ENCODE peak calls at places on chromosomes 4 and X, in seven cellular contexts. X is HEK293T, S is T-helper 22 cell, T is naive B cell, K is SJCRH30, B is ascending aorta, Q is type B pancreatic cell. Y is an unnamed sample.

GRCh38 chrX:103488332-103488731 is 31.0 kb downstream of the RAB40A start:
- DNase-seq in T (no peak), S (no peak), K (peak; percentile 49), Q (no peak), X (peak; percentile 71), B (no peak), Y (no peak)

GRCh38 chr4:156609421-156609820 is 362.2 kb downstream of the PDGFC start:
- DNase-seq in Q (no peak), B (no peak), T (no peak), X (no peak), K (no peak), S (no peak), Y (no peak)

GRCh38 chrX:107675823-107676555 is 47.7 kb downstream of the PRPS1 start:
- DNase-seq in X (no peak), B (peak; percentile 78), Q (no peak), S (no peak), K (no peak), T (peak; percentile 20), Y (no peak)

GRCh38 chrX:71911023-71911730 is 532 bp downstream of the NHSL2 start:
- DNase-seq in X (peak; percentile 46), S (no peak), T (no peak), K (no peak), Q (no peak), B (no peak), Y (peak; percentile 11)

GRCh38 chr4:173642509-173642908 is 112.5 kb upstream of the HAND2 start:
- DNase-seq in K (no peak), Q (no peak), T (no peak), S (no peak), B (no peak), X (no peak), Y (no peak)

GRCh38 chr4:36394352-36394903 is 113.0 kb downstream of the DTHD1 start:
- DNase-seq in X (no peak), T (no peak), S (peak; percentile 40), Q (no peak), B (no peak), K (no peak), Y (no peak)

GRCh38 chr4:42267724-42268123 is 115.3 kb upstream of the BEND4 start:
- DNase-seq in X (no peak), Q (no peak), S (no peak), T (no peak), B (no peak), K (no peak), Y (no peak)

GRCh38 chr4:13294961-13295605 is 189.1 kb downstream of the RAB28 start:
- DNase-seq in B (no peak), S (no peak), Q (no peak), X (no peak), T (no peak), K (no peak), Y (no peak)

GRCh38 chr4:140266958-140267568 is 106.4 kb upstream of the SCOC start:
- DNase-seq in T (no peak), B (no peak), K (no peak), X (no peak), Q (no peak), S (no peak), Y (no peak)

GRCh38 chr4:90127223-90127705 is at the start of gene CCSER1:
- DNase-seq in X (peak; percentile 77), Q (peak; percentile 77), T (peak; percentile 86), K (peak; percentile 93), S (peak; percentile 32), B (peak; percentile 75), Y (peak; percentile 10)

GRCh38 chrX:1483843-1484637 is 31.3 kb upstream of the ASMTL start:
- DNase-seq in X (no peak), K (no peak), T (no peak), S (no peak), Q (peak; percentile 31), B (peak; percentile 33), Y (no peak)

GRCh38 chr4:81648576-81649272 is 177.0 kb upstream of the RASGEF1B start:
- DNase-seq in X (no peak), B (no peak), T (peak; percentile 71), K (no peak), S (no peak), Q (no peak), Y (no peak)

GRCh38 chr4:41613362-41613761 is 75.4 kb downstream of the LIMCH1 start:
- DNase-seq in K (peak; percentile 64), B (no peak), T (no peak), X (no peak), S (no peak), Q (no peak), Y (no peak)

GRCh38 chr4:6199344-6199921 is 916 bp downstream of the JAKMIP1 start:
- DNase-seq in T (no peak), X (no peak), S (peak; percentile 43), Q (no peak), B (peak; percentile 55), K (no peak), Y (peak; percentile 40)

GRCh38 chrX:108468486-108468885 is 28.8 kb downstream of the COL4A5 start:
- DNase-seq in T (no peak), X (no peak), K (peak; percentile 58), Q (no peak), S (no peak), B (no peak), Y (no peak)

GRCh38 chr4:61425315-61425714 is 225.2 kb downstream of the ADGRL3 start:
- DNase-seq in K (no peak), T (no peak), B (no peak), S (no peak), Q (no peak), X (no peak), Y (no peak)